ENCODE peak calls at places on chromosomes 11 and 22, in eight cellular contexts. One of them, this sample, is unnamed.

GRCh38 chr11:63919267-63920125 is 2.5 kb upstream of the RCOR2 start:
- DNase-seq in upper lobe of left lung: peak; percentile 87
- DNase-seq in SK-N-SH: peak; percentile 55
- DNase-seq in stomach: peak; percentile 51
- DNase-seq in A549: no peak
- DNase-seq in transverse colon: peak; percentile 50
- DNase-seq in ovary: no peak
- DNase-seq in K562: peak; percentile 62
- DNase-seq in this sample: no peak

GRCh38 chr22:45585946-45586540 is 83.4 kb downstream of the FBLN1 start:
- DNase-seq in upper lobe of left lung: no peak
- DNase-seq in SK-N-SH: no peak
- DNase-seq in stomach: no peak
- DNase-seq in A549: no peak
- DNase-seq in transverse colon: no peak
- DNase-seq in ovary: no peak
- DNase-seq in K562: no peak
- DNase-seq in this sample: no peak

GRCh38 chr11:1825039-1825740 is 9.6 kb upstream of the SYT8 start:
- DNase-seq in upper lobe of left lung: peak; percentile 90
- DNase-seq in SK-N-SH: no peak
- DNase-seq in stomach: peak; percentile 70
- DNase-seq in A549: peak; percentile 70
- DNase-seq in transverse colon: peak; percentile 62
- DNase-seq in ovary: no peak
- DNase-seq in K562: peak; percentile 92
- DNase-seq in this sample: no peak

GRCh38 chr11:120801801-120802689 is 221.9 kb upstream of the TBCEL start:
- DNase-seq in upper lobe of left lung: no peak
- DNase-seq in SK-N-SH: peak; percentile 83
- DNase-seq in stomach: peak; percentile 68
- DNase-seq in A549: peak; percentile 38
- DNase-seq in transverse colon: peak; percentile 62
- DNase-seq in ovary: peak; percentile 76
- DNase-seq in K562: peak; percentile 71
- DNase-seq in this sample: peak; percentile 50

GRCh38 chr11:76512851-76513653 is 68.2 kb downstream of the EMSY start:
- DNase-seq in upper lobe of left lung: no peak
- DNase-seq in SK-N-SH: peak; percentile 13
- DNase-seq in stomach: no peak
- DNase-seq in A549: peak; percentile 48
- DNase-seq in transverse colon: no peak
- DNase-seq in ovary: no peak
- DNase-seq in K562: no peak
- DNase-seq in this sample: no peak

GRCh38 chr22:44595841-44596341 is 97.9 kb upstream of the RTL6 start:
- DNase-seq in upper lobe of left lung: no peak
- DNase-seq in SK-N-SH: peak; percentile 44
- DNase-seq in stomach: no peak
- DNase-seq in A549: no peak
- DNase-seq in transverse colon: no peak
- DNase-seq in ovary: no peak
- DNase-seq in K562: no peak
- DNase-seq in this sample: no peak

GRCh38 chr11:40188848-40189247 is 1270.6 kb downstream of the LRRC4C start:
- DNase-seq in upper lobe of left lung: no peak
- DNase-seq in SK-N-SH: no peak
- DNase-seq in stomach: peak; percentile 67
- DNase-seq in A549: no peak
- DNase-seq in transverse colon: no peak
- DNase-seq in ovary: no peak
- DNase-seq in K562: no peak
- DNase-seq in this sample: no peak

GRCh38 chr11:44861829-44862545 is 88.7 kb downstream of the TP53I11 start:
- DNase-seq in upper lobe of left lung: peak; percentile 64
- DNase-seq in SK-N-SH: no peak
- DNase-seq in stomach: peak; percentile 58
- DNase-seq in A549: peak; percentile 94
- DNase-seq in transverse colon: peak; percentile 68
- DNase-seq in ovary: peak; percentile 74
- DNase-seq in K562: peak; percentile 60
- DNase-seq in this sample: peak; percentile 64

GRCh38 chr11:29448246-29448877 is 568.5 kb downstream of the KCNA4 start:
- DNase-seq in upper lobe of left lung: no peak
- DNase-seq in SK-N-SH: no peak
- DNase-seq in stomach: no peak
- DNase-seq in A549: peak; percentile 22
- DNase-seq in transverse colon: no peak
- DNase-seq in ovary: no peak
- DNase-seq in K562: no peak
- DNase-seq in this sample: no peak

GRCh38 chr11:76767659-76768058 is 15.5 kb upstream of the TSKU start:
- DNase-seq in upper lobe of left lung: no peak
- DNase-seq in SK-N-SH: no peak
- DNase-seq in stomach: no peak
- DNase-seq in A549: no peak
- DNase-seq in transverse colon: no peak
- DNase-seq in ovary: no peak
- DNase-seq in K562: no peak
- DNase-seq in this sample: no peak

GRCh38 chr11:15006139-15006759 is 34.1 kb upstream of the CALCA start:
- DNase-seq in upper lobe of left lung: no peak
- DNase-seq in SK-N-SH: peak; percentile 3
- DNase-seq in stomach: no peak
- DNase-seq in A549: peak; percentile 56
- DNase-seq in transverse colon: no peak
- DNase-seq in ovary: no peak
- DNase-seq in K562: peak; percentile 39
- DNase-seq in this sample: no peak

GRCh38 chr11:4092031-4092430 is 2.6 kb upstream of the RRM1 start:
- DNase-seq in upper lobe of left lung: no peak
- DNase-seq in SK-N-SH: no peak
- DNase-seq in stomach: no peak
- DNase-seq in A549: no peak
- DNase-seq in transverse colon: no peak
- DNase-seq in ovary: no peak
- DNase-seq in K562: peak; percentile 39
- DNase-seq in this sample: no peak

GRCh38 chr11:24234822-24235508 is 261.9 kb upstream of the LUZP2 start:
- DNase-seq in upper lobe of left lung: no peak
- DNase-seq in SK-N-SH: no peak
- DNase-seq in stomach: peak; percentile 66
- DNase-seq in A549: no peak
- DNase-seq in transverse colon: peak; percentile 67
- DNase-seq in ovary: no peak
- DNase-seq in K562: no peak
- DNase-seq in this sample: no peak

GRCh38 chr11:66221726-66222236 is 46.7 kb upstream of the RAB1B start:
- DNase-seq in upper lobe of left lung: no peak
- DNase-seq in SK-N-SH: no peak
- DNase-seq in stomach: no peak
- DNase-seq in A549: peak; percentile 18
- DNase-seq in transverse colon: no peak
- DNase-seq in ovary: no peak
- DNase-seq in K562: no peak
- DNase-seq in this sample: no peak
- TF ChIP-seq EP300 in upper lobe of left lung: no peak
- TF ChIP-seq EP300 in SK-N-SH: no peak
- TF ChIP-seq EP300 in stomach: no peak
- TF ChIP-seq EP300 in A549: no peak
- TF ChIP-seq EP300 in transverse colon: no peak
- TF ChIP-seq EP300 in ovary: no peak
- TF ChIP-seq EP300 in K562: no peak
- TF ChIP-seq EP300 in this sample: no peak

DNA sequence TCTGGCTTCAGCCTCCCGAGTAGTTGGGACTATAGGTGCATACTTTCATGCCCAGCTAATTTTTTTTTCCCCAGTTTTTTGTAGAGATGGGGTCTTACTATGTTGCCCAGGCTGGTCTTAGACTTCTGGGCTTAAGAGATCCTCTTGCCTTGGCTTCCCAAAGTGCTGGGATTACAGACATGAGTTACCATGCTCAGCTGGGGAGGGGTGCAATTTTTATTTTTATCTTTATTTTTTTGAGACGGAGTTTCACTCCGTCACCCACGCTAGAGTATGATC is 49.7 kb upstream of the A4GALT start:
- DNase-seq in upper lobe of left lung: no peak
- DNase-seq in SK-N-SH: no peak
- DNase-seq in stomach: no peak
- DNase-seq in A549: no peak
- DNase-seq in transverse colon: no peak
- DNase-seq in ovary: no peak
- DNase-seq in K562: no peak
- DNase-seq in this sample: no peak
- H3K27ac ChIP-seq in upper lobe of left lung: no peak overlapping the region
- H3K27ac ChIP-seq in SK-N-SH: no peak overlapping the region
- H3K27ac ChIP-seq in stomach: peak overlapping the region; percentile 82
- H3K27ac ChIP-seq in A549: peak overlapping the region; percentile 80
- H3K27ac ChIP-seq in transverse colon: no peak overlapping the region
- H3K27ac ChIP-seq in ovary: no peak overlapping the region
- H3K27ac ChIP-seq in K562: no peak overlapping the region
- H3K27ac ChIP-seq in this sample: peak overlapping the region; percentile 33

GRCh38 chr11:59429924-59430516 is 3.8 kb upstream of the OR5A2 start:
- DNase-seq in upper lobe of left lung: no peak
- DNase-seq in SK-N-SH: peak; percentile 34
- DNase-seq in stomach: no peak
- DNase-seq in A549: peak; percentile 50
- DNase-seq in transverse colon: no peak
- DNase-seq in ovary: no peak
- DNase-seq in K562: peak; percentile 56
- DNase-seq in this sample: peak; percentile 69

GRCh38 chr11:59426361-59427067 is at the start of gene OR5A2:
- DNase-seq in upper lobe of left lung: no peak
- DNase-seq in SK-N-SH: no peak
- DNase-seq in stomach: no peak
- DNase-seq in A549: no peak
- DNase-seq in transverse colon: no peak
- DNase-seq in ovary: no peak
- DNase-seq in K562: no peak
- DNase-seq in this sample: no peak

GRCh38 chr11:59423835-59424234 is 2.4 kb downstream of the OR5A2 start:
- DNase-seq in upper lobe of left lung: no peak
- DNase-seq in SK-N-SH: no peak
- DNase-seq in stomach: no peak
- DNase-seq in A549: no peak
- DNase-seq in transverse colon: no peak
- DNase-seq in ovary: no peak
- DNase-seq in K562: no peak
- DNase-seq in this sample: no peak

GRCh38 chr11:59427068-59427382 is 812 bp upstream of the OR5A2 start:
- DNase-seq in upper lobe of left lung: no peak
- DNase-seq in SK-N-SH: no peak
- DNase-seq in stomach: no peak
- DNase-seq in A549: no peak
- DNase-seq in transverse colon: no peak
- DNase-seq in ovary: no peak
- DNase-seq in K562: no peak
- DNase-seq in this sample: no peak

GRCh38 chr11:59425131-59425530 is 1.1 kb downstream of the OR5A2 start:
- DNase-seq in upper lobe of left lung: no peak
- DNase-seq in SK-N-SH: no peak
- DNase-seq in stomach: no peak
- DNase-seq in A549: no peak
- DNase-seq in transverse colon: no peak
- DNase-seq in ovary: no peak
- DNase-seq in K562: no peak
- DNase-seq in this sample: no peak
- TF ChIP-seq EP300 in upper lobe of left lung: no peak
- TF ChIP-seq EP300 in SK-N-SH: no peak
- TF ChIP-seq EP300 in stomach: no peak
- TF ChIP-seq EP300 in A549: no peak
- TF ChIP-seq EP300 in transverse colon: no peak
- TF ChIP-seq EP300 in ovary: no peak
- TF ChIP-seq EP300 in K562: no peak
- TF ChIP-seq EP300 in this sample: no peak

GRCh38 chr11:122837528-122838346 is 563 bp upstream of the CRTAM start:
- DNase-seq in upper lobe of left lung: no peak
- DNase-seq in SK-N-SH: no peak
- DNase-seq in stomach: no peak
- DNase-seq in A549: no peak
- DNase-seq in transverse colon: no peak
- DNase-seq in ovary: no peak
- DNase-seq in K562: no peak
- DNase-seq in this sample: no peak

GRCh38 chr11:122847437-122847836 is 9.1 kb downstream of the CRTAM start:
- DNase-seq in upper lobe of left lung: no peak
- DNase-seq in SK-N-SH: no peak
- DNase-seq in stomach: no peak
- DNase-seq in A549: no peak
- DNase-seq in transverse colon: no peak
- DNase-seq in ovary: no peak
- DNase-seq in K562: no peak
- DNase-seq in this sample: no peak

GRCh38 chr11:122843281-122844150 is 5.2 kb downstream of the CRTAM start:
- DNase-seq in upper lobe of left lung: no peak
- DNase-seq in SK-N-SH: no peak
- DNase-seq in stomach: no peak
- DNase-seq in A549: no peak
- DNase-seq in transverse colon: no peak
- DNase-seq in ovary: no peak
- DNase-seq in K562: no peak
- DNase-seq in this sample: no peak
- H3K27ac ChIP-seq in upper lobe of left lung: no peak overlapping the region
- H3K27ac ChIP-seq in SK-N-SH: no peak overlapping the region
- H3K27ac ChIP-seq in stomach: peak overlapping the region; percentile 38
- H3K27ac ChIP-seq in A549: no peak overlapping the region
- H3K27ac ChIP-seq in transverse colon: no peak overlapping the region
- H3K27ac ChIP-seq in ovary: no peak overlapping the region
- H3K27ac ChIP-seq in K562: no peak overlapping the region
- H3K27ac ChIP-seq in this sample: no peak overlapping the region

GRCh38 chr11:132604446-132604845 is 927.9 kb downstream of the OPCML start:
- DNase-seq in upper lobe of left lung: no peak
- DNase-seq in SK-N-SH: no peak
- DNase-seq in stomach: no peak
- DNase-seq in A549: no peak
- DNase-seq in transverse colon: no peak
- DNase-seq in ovary: no peak
- DNase-seq in K562: no peak
- DNase-seq in this sample: no peak

GRCh38 chr11:132605794-132606570 is 926.3 kb downstream of the OPCML start:
- DNase-seq in upper lobe of left lung: no peak
- DNase-seq in SK-N-SH: no peak
- DNase-seq in stomach: no peak
- DNase-seq in A549: no peak
- DNase-seq in transverse colon: no peak
- DNase-seq in ovary: no peak
- DNase-seq in K562: no peak
- DNase-seq in this sample: no peak

GRCh38 chr11:132607575-132607974 is 924.7 kb downstream of the OPCML start:
- DNase-seq in upper lobe of left lung: no peak
- DNase-seq in SK-N-SH: no peak
- DNase-seq in stomach: no peak
- DNase-seq in A549: no peak
- DNase-seq in transverse colon: no peak
- DNase-seq in ovary: no peak
- DNase-seq in K562: no peak
- DNase-seq in this sample: no peak

GRCh38 chr11:132601863-132602262 is 930.4 kb downstream of the OPCML start:
- DNase-seq in upper lobe of left lung: no peak
- DNase-seq in SK-N-SH: no peak
- DNase-seq in stomach: no peak
- DNase-seq in A549: no peak
- DNase-seq in transverse colon: no peak
- DNase-seq in ovary: no peak
- DNase-seq in K562: no peak
- DNase-seq in this sample: no peak
- TF ChIP-seq EP300 in upper lobe of left lung: no peak
- TF ChIP-seq EP300 in SK-N-SH: no peak
- TF ChIP-seq EP300 in stomach: no peak
- TF ChIP-seq EP300 in A549: no peak
- TF ChIP-seq EP300 in transverse colon: no peak
- TF ChIP-seq EP300 in ovary: no peak
- TF ChIP-seq EP300 in K562: no peak
- TF ChIP-seq EP300 in this sample: no peak